ENCODE peak calls at places on chromosomes 6 and 20, in five cellular contexts. T is bronchial epithelial cell, C is HEK293T, X is lung, J is PC-3. A is an unnamed sample.

GRCh38 chr20:61436268-61436667 is 184.2 kb downstream of the CDH4 start:
- DNase-seq in T (peak), C (no peak), X (no peak), J (no peak), A (no peak)

GRCh38 chr6:156731436-156731835 is 45.7 kb upstream of the ARID1B start:
- DNase-seq in T (peak), C (no peak), X (no peak), J (peak), A (peak)

GRCh38 chr20:25320035-25320800 is 70.4 kb downstream of the ABHD12 start:
- DNase-seq in T (no peak), C (no peak), X (no peak), J (no peak), A (no peak)

GRCh38 chr6:128333581-128334223 is 186.7 kb downstream of the PTPRK start:
- DNase-seq in T (no peak), C (no peak), X (no peak), J (no peak), A (no peak)

GRCh38 chr20:34627458-34627857 is 49.4 kb downstream of the PIGU start:
- DNase-seq in T (no peak), C (peak), X (no peak), J (peak), A (no peak)

GRCh38 chr20:6142348-6142993 is 19.6 kb upstream of the FERMT1 start:
- DNase-seq in T (peak), C (peak), X (no peak), J (peak), A (peak)

GRCh38 chr6:130107710-130108109 is 89.3 kb downstream of the L3MBTL3 start:
- DNase-seq in T (no peak), C (no peak), X (no peak), J (no peak), A (no peak)

GRCh38 chr6:158808918-158809678 is 10.1 kb downstream of the EZR start:
- DNase-seq in T (no peak), C (no peak), X (no peak), J (no peak), A (no peak)

GRCh38 chr6:68158256-68158655 is 476.8 kb upstream of the ADGRB3 start:
- DNase-seq in T (no peak), C (no peak), X (no peak), J (no peak), A (no peak)

GRCh38 chr6:89637960-89638319 is 607 bp downstream of the LYRM2 start:
- DNase-seq in T (no peak), C (no peak), X (no peak), J (no peak), A (no peak)

GRCh38 chr6:71886184-71887005 is at the start of gene RIMS1:
- DNase-seq in T (no peak), C (peak), X (no peak), J (no peak), A (peak)